ENCODE peak calls at places on chromosomes 16 and 17, in four cellular contexts. One of them, this sample, is unnamed.

GRCh38 chr16:67917852-67918236 is 13.8 kb downstream of the CTRL start:
- DNase-seq in kidney tubule cell: peak; percentile 92
- DNase-seq in HS-5: peak; percentile 87
- DNase-seq in EH: peak; percentile 92
- DNase-seq in this sample: peak; percentile 40

GRCh38 chr16:70160388-70160787 is 13.2 kb upstream of the CLEC18C start:
- DNase-seq in kidney tubule cell: no peak
- DNase-seq in HS-5: no peak
- DNase-seq in EH: no peak
- DNase-seq in this sample: no peak

GRCh38 chr16:89123001-89123830 is 29.6 kb downstream of the ACSF3 start:
- DNase-seq in kidney tubule cell: peak; percentile 69
- DNase-seq in HS-5: no peak
- DNase-seq in EH: no peak
- DNase-seq in this sample: no peak

GRCh38 chr17:47705536-47706481 is 11.8 kb downstream of the TBKBP1 start:
- DNase-seq in kidney tubule cell: no peak
- DNase-seq in HS-5: no peak
- DNase-seq in EH: no peak
- DNase-seq in this sample: no peak

GRCh38 chr17:81244358-81245023 is 5.4 kb downstream of the NDUFAF8 start:
- DNase-seq in kidney tubule cell: no peak
- DNase-seq in HS-5: no peak
- DNase-seq in EH: no peak
- DNase-seq in this sample: no peak

GRCh38 chr16:19294156-19294649 is 8.7 kb downstream of the CLEC19A start:
- DNase-seq in kidney tubule cell: no peak
- DNase-seq in HS-5: no peak
- DNase-seq in EH: no peak
- DNase-seq in this sample: no peak

GRCh38 chr17:69524854-69525253 is 110.4 kb downstream of the MAP2K6 start:
- DNase-seq in kidney tubule cell: no peak
- DNase-seq in HS-5: no peak
- DNase-seq in EH: no peak
- DNase-seq in this sample: no peak

GRCh38 chr17:32671891-32672290 is 185.1 kb downstream of the CDK5R1 start:
- DNase-seq in kidney tubule cell: no peak
- DNase-seq in HS-5: no peak
- DNase-seq in EH: no peak
- DNase-seq in this sample: no peak

GRCh38 chr16:4918790-4919210 is 18.1 kb downstream of the PPL start:
- DNase-seq in kidney tubule cell: peak; percentile 72
- DNase-seq in HS-5: no peak
- DNase-seq in EH: no peak
- DNase-seq in this sample: no peak

GRCh38 chr17:63774982-63775290 is 966 bp downstream of the DDX42 start:
- DNase-seq in kidney tubule cell: peak; percentile 28
- DNase-seq in HS-5: no peak
- DNase-seq in EH: peak; percentile 30
- DNase-seq in this sample: no peak

GRCh38 chr17:68777243-68777855 is 176.2 kb upstream of the FAM20A start:
- DNase-seq in kidney tubule cell: peak; percentile 59
- DNase-seq in HS-5: no peak
- DNase-seq in EH: peak; percentile 69
- DNase-seq in this sample: peak; percentile 73

GRCh38 chr16:79066621-79067020 is 533.9 kb downstream of the MAF start:
- DNase-seq in kidney tubule cell: no peak
- DNase-seq in HS-5: no peak
- DNase-seq in EH: no peak
- DNase-seq in this sample: no peak

This sample was measured in HFF-Myc.